ENCODE peak calls at places on chromosome 21, in five cellular contexts. S is non-pigmented ciliary epithelial cell; R is CD4-positive, alpha-beta T cell; W is lower leg skin; P is GM12891. J is an unnamed sample.

GRCh38 chr21:37074195-37074510 is 1.1 kb downstream of the TTC3 start:
- DNase-seq in R (no peak), P (no peak), S (no peak), W (no peak), J (no peak)

GRCh38 chr21:45280969-45281368 is 6.7 kb downstream of the POFUT2 start:
- DNase-seq in P (no peak), W (no peak), R (no peak), S (no peak), J (no peak)

GRCh38 chr21:38140192-38140905 is 116.4 kb upstream of the KCNJ15 start:
- DNase-seq in R (no peak), S (no peak), W (no peak), P (no peak), J (no peak)

GRCh38 chr21:45393833-45394638 is 10.9 kb upstream of the COL18A1 start:
- DNase-seq in P (no peak), W (peak; percentile 80), S (no peak), R (no peak), J (no peak)

GRCh38 chr21:35208117-35208516 is 159.0 kb upstream of the RUNX1 start:
- DNase-seq in R (no peak), P (no peak), W (no peak), S (no peak), J (no peak)

GRCh38 chr21:45538381-45539045 is 3.7 kb downstream of the SLC19A1 start:
- DNase-seq in R (no peak), P (no peak), W (peak; percentile 82), S (no peak), J (no peak)

GRCh38 chr21:41751621-41752020 is 15.2 kb downstream of the RIPK4 start:
- DNase-seq in R (no peak), S (no peak), W (no peak), P (no peak), J (no peak)

GRCh38 chr21:31514598-31514997 is 144.9 kb upstream of the SOD1 start:
- DNase-seq in P (no peak), W (no peak), R (no peak), S (no peak), J (no peak)

GRCh38 chr21:46411691-46412090 is 47.0 kb upstream of the DIP2A start:
- DNase-seq in R (no peak), W (no peak), P (no peak), S (no peak), J (no peak)

GRCh38 chr21:35628331-35628730 is 432.0 kb downstream of the SETD4 start:
- DNase-seq in S (no peak), R (no peak), P (no peak), W (no peak), J (no peak)

GRCh38 chr21:32372755-32373154 is 20.1 kb downstream of the URB1 start:
- DNase-seq in R (no peak), W (no peak), P (no peak), S (no peak), J (no peak)

GRCh38 chr21:15183712-15184353 is 119.0 kb upstream of the NRIP1 start:
- DNase-seq in P (no peak), R (no peak), S (no peak), W (no peak), J (no peak)

GRCh38 chr21:41589131-41589530 is 81.2 kb upstream of the TMPRSS2 start:
- DNase-seq in P (no peak), W (peak; percentile 40), R (no peak), S (no peak), J (no peak)

GRCh38 chr21:42546433-42546832 is 32.8 kb downstream of the SLC37A1 start:
- DNase-seq in R (no peak), P (no peak), S (no peak), W (no peak), J (no peak)

GRCh38 chr21:43609501-43610340 is 49.6 kb downstream of the HSF2BP start:
- DNase-seq in P (no peak), W (no peak), R (no peak), S (no peak), J (no peak)

GRCh38 chr21:31103163-31103562 is 64.9 kb upstream of the KRTAP19-8 start:
- DNase-seq in R (no peak), W (no peak), P (no peak), S (no peak), J (no peak)

GRCh38 chr21:41933259-41934079 is 20.3 kb downstream of the C2CD2 start:
- DNase-seq in P (no peak), W (no peak), R (no peak), S (no peak), J (no peak)

GRCh38 chr21:38761531-38761930 is 44.2 kb upstream of the ETS2 start:
- DNase-seq in P (no peak), S (no peak), W (no peak), R (no peak), J (no peak)

GRCh38 chr21:25370311-25370744 is 237.0 kb downstream of the MRPL39 start:
- DNase-seq in P (no peak), W (no peak), R (no peak), S (peak; percentile 95), J (no peak)

GRCh38 chr21:38716942-38717341 is 88.8 kb upstream of the ETS2 start:
- DNase-seq in R (no peak), S (no peak), P (no peak), W (no peak), J (no peak)

GRCh38 chr21:35350965-35351364 is 301.9 kb upstream of the RUNX1 start:
- DNase-seq in P (no peak), W (no peak), R (no peak), S (no peak), J (no peak)

GRCh38 chr21:40652436-40652835 is 194.5 kb downstream of the DSCAM start:
- DNase-seq in W (no peak), R (no peak), P (no peak), S (no peak), J (no peak)

GRCh38 chr21:38944903-38945302 is 139.2 kb downstream of the ETS2 start:
- DNase-seq in P (no peak), W (no peak), S (no peak), R (no peak), J (no peak)

GRCh38 chr21:38351961-38352521 is 95.2 kb downstream of the KCNJ15 start:
- DNase-seq in R (no peak), S (peak; percentile 60), P (no peak), W (no peak), J (no peak)

GRCh38 chr21:21688877-21689276 is 690.7 kb downstream of the NCAM2 start:
- DNase-seq in R (no peak), W (no peak), S (no peak), P (no peak), J (no peak)

GRCh38 chr21:45417256-45417950 is 12.4 kb downstream of the COL18A1 start:
- DNase-seq in P (no peak), R (no peak), S (no peak), W (no peak), J (no peak)

GRCh38 chr21:27734146-27734545 is 767.3 kb upstream of the ADAMTS5 start:
- DNase-seq in P (no peak), S (peak; percentile 55), R (no peak), W (no peak), J (no peak)

GRCh38 chr21:37742532-37742931 is 173.7 kb downstream of the KCNJ6 start:
- DNase-seq in W (no peak), R (no peak), P (no peak), S (no peak), J (no peak)

GRCh38 chr21:16678479-16678878 is 834.4 kb upstream of the CXADR start:
- DNase-seq in P (no peak), W (no peak), R (no peak), S (no peak), J (no peak)

GRCh38 chr21:46028547-46029200 is 47.1 kb downstream of the COL6A1 start:
- DNase-seq in R (no peak), S (no peak), P (no peak), W (no peak), J (no peak)

GRCh38 chr21:31945576-31945975 is 72.8 kb downstream of the HUNK start:
- DNase-seq in R (no peak), S (no peak), P (no peak), W (no peak), J (no peak)

GRCh38 chr21:45310446-45310845 is 22.8 kb upstream of the POFUT2 start:
- DNase-seq in R (no peak), P (no peak), W (no peak), S (no peak), J (no peak)

GRCh38 chr21:29342394-29342957 is 43.8 kb downstream of the BACH1 start:
- DNase-seq in R (no peak), P (no peak), W (peak; percentile 92), S (peak; percentile 84), J (no peak)

GRCh38 chr21:30680586-30680985 is 37.9 kb downstream of the KRTAP20-3 start:
- DNase-seq in W (no peak), S (no peak), P (no peak), R (no peak), J (no peak)

GRCh38 chr21:45108808-45109800 is 34.7 kb downstream of the ADARB1 start:
- DNase-seq in S (no peak), W (no peak), R (no peak), P (no peak), J (no peak)

J was measured in GM12892.